ENCODE peak calls at places on chromosomes 7 and 10, in ten cellular contexts. One of them, this sample, is unnamed.

GRCh38 chr7:82677493-82677892 is 233.9 kb upstream of the CACNA2D1 start:
- DNase-seq in K562: no peak
- DNase-seq in esophagus squamous epithelium: no peak
- DNase-seq in Panc1: no peak
- DNase-seq in pancreas: no peak
- DNase-seq in tibial artery: no peak
- DNase-seq in mammary epithelial cell: no peak
- DNase-seq in sigmoid colon: no peak
- DNase-seq in upper lobe of right lung: no peak
- DNase-seq in body of pancreas: no peak
- DNase-seq in this sample: no peak

GRCh38 chr10:5975641-5976473 is 1.5 kb downstream of the IL15RA start:
- DNase-seq in mammary epithelial cell: no peak
- DNase-seq in sigmoid colon: peak; percentile 85
- DNase-seq in tibial artery: peak; percentile 83
- DNase-seq in body of pancreas: peak; percentile 44
- DNase-seq in Panc1: no peak
- DNase-seq in upper lobe of right lung: no peak
- DNase-seq in K562: peak; percentile 41
- DNase-seq in pancreas: no peak
- DNase-seq in esophagus squamous epithelium: no peak
- DNase-seq in this sample: peak; percentile 39

GRCh38 chr7:81705206-81705605 is 64.6 kb downstream of the HGF start:
- DNase-seq in Panc1: peak; percentile 81
- DNase-seq in sigmoid colon: no peak
- DNase-seq in pancreas: no peak
- DNase-seq in tibial artery: no peak
- DNase-seq in esophagus squamous epithelium: no peak
- DNase-seq in K562: no peak
- DNase-seq in mammary epithelial cell: no peak
- DNase-seq in body of pancreas: no peak
- DNase-seq in upper lobe of right lung: no peak
- DNase-seq in this sample: no peak

GRCh38 chr7:97064972-97065587 is 40.4 kb upstream of the DLX5 start:
- DNase-seq in sigmoid colon: no peak
- DNase-seq in mammary epithelial cell: peak; percentile 34
- DNase-seq in Panc1: peak; percentile 38
- DNase-seq in body of pancreas: peak; percentile 14
- DNase-seq in esophagus squamous epithelium: no peak
- DNase-seq in upper lobe of right lung: no peak
- DNase-seq in K562: peak; percentile 65
- DNase-seq in tibial artery: no peak
- DNase-seq in pancreas: peak; percentile 12
- DNase-seq in this sample: no peak

GRCh38 chr7:138478499-138478908 is 18.4 kb downstream of the TRIM24 start:
- DNase-seq in sigmoid colon: no peak
- DNase-seq in upper lobe of right lung: no peak
- DNase-seq in tibial artery: no peak
- DNase-seq in Panc1: no peak
- DNase-seq in esophagus squamous epithelium: no peak
- DNase-seq in K562: no peak
- DNase-seq in mammary epithelial cell: peak; percentile 29
- DNase-seq in pancreas: no peak
- DNase-seq in body of pancreas: peak; percentile 40
- DNase-seq in this sample: no peak

GRCh38 chr7:1091019-1091643 is 3.2 kb downstream of the GPER1 start:
- DNase-seq in pancreas: no peak
- DNase-seq in body of pancreas: no peak
- DNase-seq in upper lobe of right lung: no peak
- DNase-seq in tibial artery: no peak
- DNase-seq in Panc1: no peak
- DNase-seq in mammary epithelial cell: peak; percentile 10
- DNase-seq in esophagus squamous epithelium: no peak
- DNase-seq in K562: no peak
- DNase-seq in sigmoid colon: no peak
- DNase-seq in this sample: no peak

GRCh38 chr7:111486472-111487142 is 75.7 kb downstream of the IMMP2L start:
- DNase-seq in esophagus squamous epithelium: no peak
- DNase-seq in Panc1: peak; percentile 55
- DNase-seq in pancreas: no peak
- DNase-seq in K562: peak; percentile 76
- DNase-seq in mammary epithelial cell: peak; percentile 31
- DNase-seq in upper lobe of right lung: no peak
- DNase-seq in sigmoid colon: no peak
- DNase-seq in body of pancreas: peak; percentile 32
- DNase-seq in tibial artery: no peak
- DNase-seq in this sample: peak; percentile 13

GRCh38 chr10:128992770-128993169 is 474.3 kb upstream of the MGMT start:
- DNase-seq in K562: no peak
- DNase-seq in Panc1: no peak
- DNase-seq in tibial artery: no peak
- DNase-seq in esophagus squamous epithelium: no peak
- DNase-seq in sigmoid colon: no peak
- DNase-seq in pancreas: no peak
- DNase-seq in body of pancreas: no peak
- DNase-seq in upper lobe of right lung: no peak
- DNase-seq in mammary epithelial cell: no peak
- DNase-seq in this sample: no peak

GRCh38 chr10:129662386-129662785 is 195.3 kb downstream of the MGMT start:
- DNase-seq in Panc1: no peak
- DNase-seq in tibial artery: no peak
- DNase-seq in upper lobe of right lung: no peak
- DNase-seq in pancreas: no peak
- DNase-seq in K562: no peak
- DNase-seq in esophagus squamous epithelium: no peak
- DNase-seq in sigmoid colon: no peak
- DNase-seq in mammary epithelial cell: no peak
- DNase-seq in body of pancreas: no peak
- DNase-seq in this sample: no peak

GRCh38 chr7:91759205-91759863 is 121.2 kb downstream of the MTERF1 start:
- DNase-seq in tibial artery: no peak
- DNase-seq in upper lobe of right lung: peak; percentile 87
- DNase-seq in pancreas: peak; percentile 32
- DNase-seq in Panc1: peak; percentile 22
- DNase-seq in body of pancreas: peak; percentile 14
- DNase-seq in esophagus squamous epithelium: no peak
- DNase-seq in mammary epithelial cell: peak; percentile 26
- DNase-seq in K562: no peak
- DNase-seq in sigmoid colon: no peak
- DNase-seq in this sample: no peak

GRCh38 chr10:30775779-30776591 is 146.4 kb upstream of the LYZL2 start:
- DNase-seq in pancreas: no peak
- DNase-seq in mammary epithelial cell: peak; percentile 21
- DNase-seq in sigmoid colon: peak; percentile 81
- DNase-seq in body of pancreas: no peak
- DNase-seq in esophagus squamous epithelium: no peak
- DNase-seq in Panc1: no peak
- DNase-seq in tibial artery: no peak
- DNase-seq in K562: no peak
- DNase-seq in upper lobe of right lung: no peak
- DNase-seq in this sample: no peak

GRCh38 chr7:11895352-11895751 is 63.4 kb upstream of the THSD7A start:
- DNase-seq in Panc1: no peak
- DNase-seq in body of pancreas: no peak
- DNase-seq in upper lobe of right lung: no peak
- DNase-seq in pancreas: no peak
- DNase-seq in tibial artery: no peak
- DNase-seq in esophagus squamous epithelium: no peak
- DNase-seq in K562: no peak
- DNase-seq in mammary epithelial cell: no peak
- DNase-seq in sigmoid colon: no peak
- DNase-seq in this sample: no peak

GRCh38 chr7:50612704-50613103 is 47.5 kb upstream of the DDC start:
- DNase-seq in body of pancreas: no peak
- DNase-seq in pancreas: no peak
- DNase-seq in mammary epithelial cell: no peak
- DNase-seq in sigmoid colon: no peak
- DNase-seq in tibial artery: no peak
- DNase-seq in K562: no peak
- DNase-seq in upper lobe of right lung: no peak
- DNase-seq in esophagus squamous epithelium: no peak
- DNase-seq in Panc1: no peak
- DNase-seq in this sample: no peak
- H3K4me3 ChIP-seq in body of pancreas: no peak overlapping the region
- H3K4me3 ChIP-seq in pancreas: no peak overlapping the region
- H3K4me3 ChIP-seq in mammary epithelial cell: no peak overlapping the region
- H3K4me3 ChIP-seq in sigmoid colon: no peak overlapping the region
- H3K4me3 ChIP-seq in tibial artery: no peak overlapping the region
- H3K4me3 ChIP-seq in K562: no peak overlapping the region
- H3K4me3 ChIP-seq in upper lobe of right lung: no peak overlapping the region
- H3K4me3 ChIP-seq in esophagus squamous epithelium: no peak overlapping the region
- H3K4me3 ChIP-seq in Panc1: no peak overlapping the region
- H3K4me3 ChIP-seq in this sample: no peak overlapping the region

GRCh38 chr10:3109196-3109595 is 41.8 kb downstream of the PFKP start:
- DNase-seq in sigmoid colon: no peak
- DNase-seq in pancreas: no peak
- DNase-seq in Panc1: no peak
- DNase-seq in body of pancreas: no peak
- DNase-seq in upper lobe of right lung: no peak
- DNase-seq in esophagus squamous epithelium: no peak
- DNase-seq in mammary epithelial cell: no peak
- DNase-seq in K562: no peak
- DNase-seq in tibial artery: no peak
- DNase-seq in this sample: no peak

GRCh38 chr10:3108033-3108432 is 40.7 kb downstream of the PFKP start:
- DNase-seq in upper lobe of right lung: no peak
- DNase-seq in esophagus squamous epithelium: no peak
- DNase-seq in tibial artery: no peak
- DNase-seq in mammary epithelial cell: no peak
- DNase-seq in body of pancreas: no peak
- DNase-seq in K562: no peak
- DNase-seq in sigmoid colon: no peak
- DNase-seq in Panc1: no peak
- DNase-seq in pancreas: no peak
- DNase-seq in this sample: no peak

GRCh38 chr10:3107426-3107961 is 40.1 kb downstream of the PFKP start:
- DNase-seq in sigmoid colon: peak; percentile 89
- DNase-seq in pancreas: peak; percentile 70
- DNase-seq in upper lobe of right lung: peak; percentile 90
- DNase-seq in Panc1: no peak
- DNase-seq in body of pancreas: peak; percentile 76
- DNase-seq in esophagus squamous epithelium: no peak
- DNase-seq in mammary epithelial cell: peak; percentile 97
- DNase-seq in K562: no peak
- DNase-seq in tibial artery: peak; percentile 97
- DNase-seq in this sample: peak; percentile 68

GRCh38 chr10:3109633-3110032 is 42.3 kb downstream of the PFKP start:
- DNase-seq in upper lobe of right lung: no peak
- DNase-seq in K562: no peak
- DNase-seq in sigmoid colon: no peak
- DNase-seq in pancreas: no peak
- DNase-seq in body of pancreas: no peak
- DNase-seq in mammary epithelial cell: no peak
- DNase-seq in tibial artery: no peak
- DNase-seq in esophagus squamous epithelium: no peak
- DNase-seq in Panc1: no peak
- DNase-seq in this sample: no peak

GRCh38 chr10:3108575-3109105 is 41.3 kb downstream of the PFKP start:
- DNase-seq in body of pancreas: no peak
- DNase-seq in upper lobe of right lung: no peak
- DNase-seq in pancreas: no peak
- DNase-seq in K562: no peak
- DNase-seq in mammary epithelial cell: no peak
- DNase-seq in tibial artery: no peak
- DNase-seq in sigmoid colon: no peak
- DNase-seq in Panc1: no peak
- DNase-seq in esophagus squamous epithelium: no peak
- DNase-seq in this sample: no peak
- H3K27me3 ChIP-seq in body of pancreas: no peaks in the 10 kb centered on the region
- H3K27me3 ChIP-seq in upper lobe of right lung: no peaks in the 10 kb centered on the region
- H3K27me3 ChIP-seq in pancreas: no peaks in the 10 kb centered on the region
- H3K27me3 ChIP-seq in K562: no peaks in the 10 kb centered on the region
- H3K27me3 ChIP-seq in mammary epithelial cell: no peaks in the 10 kb centered on the region
- H3K27me3 ChIP-seq in tibial artery: no peaks in the 10 kb centered on the region
- H3K27me3 ChIP-seq in sigmoid colon: no peaks in the 10 kb centered on the region
- H3K27me3 ChIP-seq in Panc1: no peaks in the 10 kb centered on the region
- H3K27me3 ChIP-seq in esophagus squamous epithelium: no peaks in the 10 kb centered on the region
- H3K27me3 ChIP-seq in this sample: no peaks in the 10 kb centered on the region

DNA sequence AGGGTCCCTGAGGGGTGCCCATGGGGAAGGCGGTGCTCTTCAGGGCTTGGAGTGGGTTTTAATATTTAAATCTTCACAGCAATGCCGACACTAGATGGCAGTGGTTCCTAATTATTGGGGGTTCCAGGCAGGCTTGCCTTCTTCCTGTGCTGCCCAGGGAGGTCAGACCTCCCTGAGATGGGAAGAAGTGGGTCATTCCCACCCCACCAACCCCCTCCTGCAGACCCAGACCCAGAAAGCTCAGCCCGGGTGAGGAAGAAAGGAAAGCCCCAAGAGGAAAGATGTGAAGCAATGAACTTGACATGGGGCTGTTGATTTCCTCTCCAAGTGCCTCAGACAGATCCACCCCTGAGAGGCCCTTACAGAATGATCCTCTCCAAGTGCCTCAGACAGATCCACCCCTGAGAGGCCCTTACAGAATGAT is 85.1 kb upstream of the LANCL2 start:
- DNase-seq in Panc1: peak; percentile 45
- DNase-seq in body of pancreas: peak; percentile 72
- DNase-seq in esophagus squamous epithelium: no peak
- DNase-seq in tibial artery: no peak
- DNase-seq in pancreas: peak; percentile 70
- DNase-seq in K562: peak; percentile 62
- DNase-seq in sigmoid colon: no peak
- DNase-seq in mammary epithelial cell: peak; percentile 44
- DNase-seq in upper lobe of right lung: no peak
- DNase-seq in this sample: peak; percentile 67
- TF ChIP-seq CTCF in Panc1: peak; percentile 87
- TF ChIP-seq CTCF in body of pancreas: peak; percentile 70
- TF ChIP-seq CTCF in esophagus squamous epithelium: peak; percentile 54
- TF ChIP-seq CTCF in tibial artery: peak; percentile 65
- TF ChIP-seq CTCF in pancreas: peak; percentile 45
- TF ChIP-seq CTCF in K562: peak; percentile 64
- TF ChIP-seq CTCF in sigmoid colon: no peak
- TF ChIP-seq CTCF in mammary epithelial cell: peak; percentile 56
- TF ChIP-seq CTCF in upper lobe of right lung: peak; percentile 66
- TF ChIP-seq CTCF in this sample: peak; percentile 56

DNA sequence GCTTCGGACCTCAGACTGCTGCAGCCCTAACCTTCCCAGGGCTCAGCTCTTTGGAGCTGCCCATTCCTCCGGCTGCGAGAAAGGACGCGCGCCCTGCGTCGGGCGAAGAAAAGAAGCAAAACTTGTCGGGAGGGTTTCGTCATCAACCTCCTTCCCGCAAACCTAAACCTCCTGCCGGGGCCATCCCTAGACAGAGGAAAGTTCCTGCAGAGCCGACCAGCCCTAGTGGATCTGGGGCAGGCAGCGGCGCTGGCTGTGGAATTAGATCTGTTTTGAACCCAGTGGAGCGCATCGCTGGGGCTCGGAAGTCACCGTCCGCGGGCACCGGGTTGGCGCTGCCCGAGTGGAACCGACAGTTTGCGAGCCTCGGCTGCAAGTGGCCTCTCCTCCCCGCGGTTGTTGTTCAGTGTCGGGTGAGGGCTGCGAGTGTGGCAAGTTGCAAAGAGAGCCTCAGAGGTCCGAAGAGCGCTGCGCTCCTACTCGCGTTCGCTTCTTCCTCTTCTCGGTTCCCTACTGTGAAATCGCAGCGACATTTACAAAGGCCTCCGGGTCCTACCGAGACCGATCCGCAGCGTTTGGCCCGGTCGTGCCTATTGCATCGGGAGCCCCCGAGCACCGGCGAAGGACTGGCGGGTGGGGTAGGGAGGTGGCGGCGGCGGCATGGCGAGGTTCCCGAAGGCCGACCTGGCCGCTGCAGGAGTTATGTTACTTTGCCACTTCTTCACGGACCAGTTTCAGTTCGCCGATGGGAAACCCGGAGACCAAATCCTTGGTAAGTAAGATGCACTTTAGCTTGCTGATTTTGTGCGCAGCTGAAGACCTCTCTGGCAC is at the start of gene PLXDC2:
- DNase-seq in pancreas: peak; percentile 21
- DNase-seq in upper lobe of right lung: peak; percentile 81
- DNase-seq in K562: no peak
- DNase-seq in esophagus squamous epithelium: no peak
- DNase-seq in body of pancreas: peak; percentile 33
- DNase-seq in Panc1: no peak
- DNase-seq in tibial artery: peak; percentile 77
- DNase-seq in mammary epithelial cell: peak; percentile 47
- DNase-seq in sigmoid colon: peak; percentile 77
- DNase-seq in this sample: peak; percentile 30
- H3K4me3 ChIP-seq in pancreas: peak within 1 kb of the TSS; percentile 61
- H3K4me3 ChIP-seq in upper lobe of right lung: peak within 1 kb of the TSS; percentile 75
- H3K4me3 ChIP-seq in K562: no peak within 1 kb of the TSS
- H3K4me3 ChIP-seq in esophagus squamous epithelium: peak within 1 kb of the TSS; percentile 91
- H3K4me3 ChIP-seq in body of pancreas: peak within 1 kb of the TSS; percentile 47
- H3K4me3 ChIP-seq in Panc1: peak within 1 kb of the TSS; percentile 46
- H3K4me3 ChIP-seq in tibial artery: peak within 1 kb of the TSS; percentile 69
- H3K4me3 ChIP-seq in mammary epithelial cell: peak within 1 kb of the TSS; percentile 71
- H3K4me3 ChIP-seq in sigmoid colon: peak within 1 kb of the TSS; percentile 87
- H3K4me3 ChIP-seq in this sample: peak within 1 kb of the TSS; percentile 59

This sample was measured in heart right ventricle.